ENCODE peak calls at places on chromosomes 16 and 17, in five cellular contexts. D is stimulated activated CD8-positive, alpha-beta memory T cell treated with anti-CD3 and anti-CD28 coated beads, Interleukin-4, amount 100 ng/mL, for 24 hours; W is GM23248; X is GM13977; U is ureter. J is an unnamed sample.

GRCh38 chr17:57021226-57021940 is 43.5 kb downstream of the SCPEP1 start:
- DNase-seq in W (no peak), D (no peak), U (peak), X (no peak), J (no peak)

GRCh38 chr16:521381-522210 is 5.9 kb upstream of the CAPN15 start:
- DNase-seq in U (no peak), D (no peak), W (no peak), X (no peak), J (no peak)

GRCh38 chr17:74649909-74650308 is 26.4 kb upstream of the CD300E start:
- DNase-seq in D (no peak), W (no peak), X (no peak), U (no peak), J (no peak)

GRCh38 chr16:55000595-55000994 is 69.9 kb downstream of the IRX5 start:
- DNase-seq in D (no peak), U (no peak), X (no peak), W (peak), J (no peak)

GRCh38 chr16:56967733-56968132 is 6.0 kb downstream of the CETP start:
- DNase-seq in W (peak), X (no peak), D (no peak), U (no peak), J (no peak)

GRCh38 chr17:36910513-36910912 is 26.8 kb upstream of the LHX1 start:
- DNase-seq in D (no peak), X (no peak), U (no peak), W (no peak), J (no peak)

GRCh38 chr17:40978752-40979151 is 5.4 kb downstream of the KRT40 start:
- DNase-seq in W (no peak), X (no peak), U (no peak), D (no peak), J (no peak)

GRCh38 chr16:67862623-67863583 is 9.9 kb upstream of the EDC4 start:
- DNase-seq in U (no peak), D (no peak), X (no peak), W (peak), J (peak)

GRCh38 chr17:69954241-69954933 is 120.6 kb upstream of the KCNJ16 start:
- DNase-seq in D (no peak), U (no peak), X (no peak), W (no peak), J (no peak)

GRCh38 chr17:16991349-16992009 is 19.6 kb upstream of the TNFRSF13B start:
- DNase-seq in D (peak), U (peak), X (peak), W (peak), J (peak)

GRCh38 chr16:188674-189073 is 8.4 kb downstream of the HBQ1 start:
- DNase-seq in U (no peak), D (no peak), X (no peak), W (no peak), J (no peak)

GRCh38 chr17:43667506-43668438 is 6.0 kb upstream of the MEOX1 start:
- DNase-seq in X (no peak), D (no peak), U (no peak), W (peak), J (no peak)

GRCh38 chr16:4767872-4768548 is 1.0 kb upstream of the ZNF500 start:
- DNase-seq in D (no peak), W (peak), U (no peak), X (no peak), J (no peak)

GRCh38 chr17:4742133-4742532 is 2.4 kb upstream of the CXCL16 start:
- DNase-seq in W (no peak), U (no peak), X (no peak), D (no peak), J (no peak)

GRCh38 chr16:47386201-47386718 is 74.6 kb downstream of the ITFG1 start:
- DNase-seq in X (no peak), U (no peak), D (no peak), W (no peak), J (no peak)

GRCh38 chr16:88681084-88681680 is 5.1 kb downstream of the SNAI3 start:
- DNase-seq in U (no peak), X (peak), W (no peak), D (no peak), J (no peak)

GRCh38 chr17:59769891-59770290 is 62.4 kb downstream of the VMP1 start:
- DNase-seq in D (no peak), X (no peak), W (peak), U (no peak), J (no peak)

GRCh38 chr17:58303981-58304734 is 23.4 kb upstream of the MPO start:
- DNase-seq in U (peak), D (peak), X (peak), W (peak), J (no peak)

GRCh38 chr17:29571883-29572681 is 3.6 kb downstream of the TP53I13 start:
- DNase-seq in X (no peak), W (peak), D (no peak), U (peak), J (peak)

GRCh38 chr17:3710951-3711383 is 12.7 kb upstream of the HASPIN start:
- DNase-seq in W (peak), D (no peak), X (peak), U (peak), J (no peak)

GRCh38 chr16:79768594-79768993 is 168.1 kb upstream of the MAF start:
- DNase-seq in W (peak), X (no peak), U (no peak), D (no peak), J (no peak)

GRCh38 chr17:27609606-27610303 is 21.2 kb upstream of the LGALS9 start:
- DNase-seq in U (no peak), D (no peak), W (peak), X (no peak), J (no peak)

GRCh38 chr16:84749072-84749471 is 49.3 kb downstream of the USP10 start:
- DNase-seq in W (no peak), U (no peak), D (no peak), X (no peak), J (no peak)

GRCh38 chr17:49640556-49640955 is 37.3 kb downstream of the SPOP start:
- DNase-seq in D (no peak), W (no peak), U (no peak), X (no peak), J (no peak)

GRCh38 chr17:19338031-19338990 is 24.2 kb downstream of the B9D1 start:
- DNase-seq in W (peak), D (peak), U (no peak), X (peak), J (no peak)

GRCh38 chr17:9872852-9873251 is 32.2 kb downstream of the RCVRN start:
- DNase-seq in D (no peak), U (no peak), X (no peak), W (no peak), J (no peak)

GRCh38 chr16:1011316-1012082 is 29.9 kb downstream of the SOX8 start:
- DNase-seq in X (no peak), D (no peak), W (no peak), U (no peak), J (no peak)

GRCh38 chr16:27359051-27359450 is 42.9 kb upstream of the IL21R start:
- DNase-seq in D (no peak), W (peak), U (no peak), X (no peak), J (no peak)

GRCh38 chr17:75142236-75142971 is 10.9 kb upstream of the NT5C start:
- DNase-seq in U (no peak), D (no peak), X (no peak), W (no peak), J (no peak)

GRCh38 chr17:41518789-41519449 is at the start of gene KRT15:
- DNase-seq in W (peak), D (no peak), U (no peak), X (no peak), J (no peak)

GRCh38 chr17:44011876-44012275 is 2.9 kb downstream of the TMEM101 start:
- DNase-seq in X (no peak), W (no peak), D (no peak), U (no peak), J (no peak)

GRCh38 chr16:79728048-79728922 is 127.7 kb upstream of the MAF start:
- DNase-seq in X (no peak), D (no peak), W (no peak), U (no peak), J (no peak)

GRCh38 chr16:29158031-29158430 is 173.2 kb downstream of the LAT start:
- DNase-seq in U (no peak), W (no peak), D (no peak), X (no peak), J (no peak)

J was measured in right atrium auricular region.